ENCODE peak calls at places on chromosome 11, in six cellular contexts. A is amygdala, V is HAP-1, H is AG10803, S is GM10248, F is memory B cell. J is an unnamed sample.

GRCh38 chr11:65651589-65652510 is 10.9 kb downstream of the RELA start:
- DNase-seq in A (no peak), V (no peak), H (no peak), S (no peak), F (no peak), J (peak; percentile 89)

GRCh38 chr11:47923667-47924066 is 56.7 kb upstream of the PTPRJ start:
- DNase-seq in A (no peak), V (no peak), H (peak; percentile 59), S (no peak), F (no peak), J (no peak)

GRCh38 chr11:118643142-118643994 is 36.0 kb downstream of the PHLDB1 start:
- DNase-seq in A (no peak), V (no peak), H (no peak), S (no peak), F (no peak), J (no peak)

GRCh38 chr11:66336234-66337102 is at the start of gene RIN1:
- DNase-seq in A (no peak), V (peak; percentile 7), H (peak; percentile 94), S (peak; percentile 80), F (no peak), J (peak; percentile 44)

GRCh38 chr11:99351620-99352019 is 330.9 kb downstream of the CNTN5 start:
- DNase-seq in A (no peak), V (no peak), H (no peak), S (no peak), F (no peak), J (no peak)

GRCh38 chr11:105229257-105229656 is 89.7 kb upstream of the CARD18 start:
- DNase-seq in A (no peak), V (no peak), H (peak; percentile 82), S (no peak), F (no peak), J (no peak)

GRCh38 chr11:75430692-75431532 is 2.1 kb downstream of the KLHL35 start:
- DNase-seq in A (no peak), V (no peak), H (no peak), S (no peak), F (no peak), J (no peak)

GRCh38 chr11:60915250-60915914 is 1.4 kb downstream of the TMEM109 start:
- DNase-seq in A (no peak), V (peak; percentile 96), H (peak; percentile 65), S (peak; percentile 76), F (peak; percentile 72), J (peak; percentile 88)

GRCh38 chr11:117316197-117316961 is at the start of gene BACE1:
- DNase-seq in A (peak; percentile 85), V (peak; percentile 93), H (peak; percentile 82), S (no peak), F (no peak), J (no peak)

J was measured in trophoblast cell.